ENCODE peak calls at places on chromosome 16, in five cellular contexts. U is CD4-positive, alpha-beta memory T cell; N is keratinocyte; R is psoas muscle; I is GM23338. K is an unnamed sample.

GRCh38 chr16:48611329-48612137 is 1.6 kb upstream of the N4BP1 start:
- DNase-seq in R (no peak), U (peak), N (peak), I (peak), K (peak)

GRCh38 chr16:64253525-64253924 is 868.3 kb downstream of the CDH11 start:
- DNase-seq in R (no peak), I (no peak), N (no peak), U (no peak), K (no peak)

GRCh38 chr16:49816782-49817370 is 39.0 kb downstream of the ZNF423 start:
- DNase-seq in U (no peak), I (no peak), N (no peak), R (no peak), K (no peak)

GRCh38 chr16:66728117-66728787 is 23.2 kb downstream of the DYNC1LI2 start:
- DNase-seq in N (no peak), R (no peak), I (peak), U (peak), K (peak)

GRCh38 chr16:49826515-49826914 is 29.4 kb downstream of the ZNF423 start:
- DNase-seq in I (no peak), N (no peak), U (no peak), R (no peak), K (no peak)

GRCh38 chr16:76378020-76378419 is 100.8 kb downstream of the CNTNAP4 start:
- DNase-seq in R (no peak), I (no peak), N (no peak), U (no peak), K (no peak)

GRCh38 chr16:27390157-27390556 is 11.8 kb upstream of the IL21R start:
- DNase-seq in N (no peak), U (no peak), I (no peak), R (no peak), K (no peak)

GRCh38 chr16:51641191-51641765 is 490.2 kb upstream of the SALL1 start:
- DNase-seq in U (no peak), N (no peak), I (no peak), R (no peak), K (no peak)

GRCh38 chr16:57070986-57071540 is 21.3 kb upstream of the CPNE2 start:
- DNase-seq in R (no peak), N (no peak), U (no peak), I (no peak), K (no peak)

GRCh38 chr16:14015017-14015416 is 56.1 kb upstream of the MRTFB start:
- DNase-seq in R (no peak), I (no peak), U (no peak), N (no peak), K (no peak)

GRCh38 chr16:51167170-51167710 is 16.2 kb upstream of the SALL1 start:
- DNase-seq in N (no peak), U (no peak), R (no peak), I (no peak), K (no peak)

GRCh38 chr16:8775359-8775758 is 22.1 kb downstream of the TMEM186 start:
- DNase-seq in U (no peak), I (no peak), R (no peak), N (no peak), K (no peak)

GRCh38 chr16:57634171-57634570 is 5.7 kb downstream of the ADGRG1 start:
- DNase-seq in U (no peak), N (no peak), R (no peak), I (no peak), K (no peak)

GRCh38 chr16:17354121-17354750 is 116.5 kb downstream of the XYLT1 start:
- DNase-seq in N (no peak), I (no peak), R (no peak), U (no peak), K (no peak)

GRCh38 chr16:8619671-8620370 is 1.7 kb upstream of the METTL22 start:
- DNase-seq in U (no peak), R (no peak), N (no peak), I (no peak), K (no peak)

GRCh38 chr16:75496546-75496945 is 1.3 kb upstream of the CHST6 start:
- DNase-seq in U (no peak), I (no peak), R (no peak), N (no peak), K (no peak)

GRCh38 chr16:87086156-87086555 is 231.0 kb downstream of the C16orf95 start:
- DNase-seq in R (no peak), U (no peak), I (no peak), N (no peak), K (no peak)

GRCh38 chr16:57028086-57028485 is 38.7 kb downstream of the NLRC5 start:
- DNase-seq in R (no peak), U (no peak), I (peak), N (peak), K (no peak)

GRCh38 chr16:48479955-48480354 is 94.7 kb upstream of the SIAH1 start:
- DNase-seq in R (no peak), U (no peak), I (no peak), N (no peak), K (no peak)

GRCh38 chr16:27943766-27944165 is 119.7 kb downstream of the GSG1L start:
- DNase-seq in R (no peak), N (no peak), U (no peak), I (no peak), K (no peak)

DNA sequence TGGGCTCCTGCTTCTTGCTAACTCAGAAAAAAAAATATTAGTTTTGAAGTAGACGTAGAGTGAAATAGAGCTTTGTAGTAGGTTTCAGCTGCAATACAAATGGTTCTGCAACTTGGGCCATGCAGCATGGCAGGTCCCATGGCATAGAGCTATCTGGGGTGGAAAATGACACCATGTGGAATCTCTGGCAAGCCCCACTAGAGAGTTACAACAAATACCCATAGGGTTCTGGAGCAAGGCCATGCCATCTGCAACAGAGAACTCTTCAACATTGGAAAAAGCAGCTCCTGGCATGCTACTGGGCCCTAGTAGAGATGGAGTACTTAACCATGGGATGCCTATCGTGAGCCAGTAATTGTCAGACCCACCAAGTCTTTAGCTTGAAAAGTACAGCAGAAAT is 25.3 kb upstream of the RBBP6 start:
- DNase-seq in I (no peak), N (no peak), U (no peak), R (no peak), K (no peak)
- H3K4me3 ChIP-seq in I (no peak), N (no peak), U (no peak), R (no peak), K (no peak)

DNA sequence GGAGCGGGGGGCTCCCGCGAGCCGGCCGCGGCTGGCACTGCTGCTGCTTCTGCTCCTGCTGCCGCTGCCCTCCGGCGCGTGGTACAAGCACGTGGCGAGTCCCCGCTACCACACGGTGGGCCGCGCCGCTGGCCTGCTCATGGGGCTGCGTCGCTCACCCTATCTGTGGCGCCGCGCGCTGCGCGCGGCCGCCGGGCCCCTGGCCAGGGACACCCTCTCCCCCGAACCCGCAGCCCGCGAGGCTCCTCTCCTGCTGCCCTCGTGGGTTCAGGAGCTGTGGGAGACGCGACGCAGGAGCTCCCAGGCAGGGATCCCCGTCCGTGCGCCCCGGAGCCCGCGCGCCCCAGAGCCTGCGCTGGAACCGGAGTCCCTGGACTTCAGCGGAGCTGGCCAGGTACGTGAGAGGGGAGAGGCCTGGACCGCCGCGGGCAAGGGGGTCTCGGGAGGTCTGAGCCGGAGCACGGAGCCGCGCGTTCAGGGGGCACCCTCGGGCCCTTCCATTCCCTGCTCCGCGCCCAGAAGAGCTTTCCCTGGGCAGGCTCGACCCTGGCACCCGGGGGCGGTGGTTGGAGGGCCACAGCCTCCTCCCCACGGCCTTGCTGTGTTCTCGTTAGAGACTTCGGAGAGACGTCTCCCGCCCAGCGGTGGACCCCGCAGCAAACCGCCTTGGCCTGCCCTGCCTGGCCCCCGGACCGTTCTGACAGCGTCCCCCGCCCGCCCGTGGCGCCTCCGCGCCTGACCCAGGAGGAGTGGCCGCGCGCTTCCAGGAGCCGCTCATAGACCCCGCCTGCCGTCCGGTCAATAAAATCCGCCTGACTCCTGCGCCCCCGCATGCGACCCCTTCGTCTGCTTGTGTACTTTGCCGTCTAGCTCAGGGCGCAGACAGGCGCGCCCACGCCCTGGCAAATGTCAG is 590 bp downstream of the NPW start:
- DNase-seq in I (peak), U (no peak), R (no peak), N (no peak), K (no peak)
- H3K4me3 ChIP-seq in I (peak), U (no peak), R (peak), N (no peak), K (no peak)

DNA sequence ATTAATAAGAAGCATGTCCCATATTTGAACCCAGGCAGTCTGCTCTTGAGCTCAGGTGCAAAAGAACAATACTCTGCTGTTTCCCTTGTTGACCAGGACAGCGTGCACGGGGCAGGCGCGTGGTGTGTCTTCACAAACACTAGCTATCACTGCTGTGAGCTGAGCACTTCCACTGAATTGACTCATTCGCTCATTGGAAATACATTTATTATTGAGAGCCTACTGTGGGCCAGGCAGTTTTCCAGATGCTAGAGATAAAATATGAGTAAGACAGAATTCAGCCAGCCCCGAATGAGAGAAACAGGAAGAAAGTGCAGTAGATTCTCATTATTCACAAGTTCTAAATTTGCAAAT is 1.7 kb downstream of the CHD9 start:
- DNase-seq in R (no peak), I (no peak), U (no peak), N (no peak), K (no peak)
- H3K4me3 ChIP-seq in R (peak), I (peak), U (no peak), N (no peak), K (no peak)

DNA sequence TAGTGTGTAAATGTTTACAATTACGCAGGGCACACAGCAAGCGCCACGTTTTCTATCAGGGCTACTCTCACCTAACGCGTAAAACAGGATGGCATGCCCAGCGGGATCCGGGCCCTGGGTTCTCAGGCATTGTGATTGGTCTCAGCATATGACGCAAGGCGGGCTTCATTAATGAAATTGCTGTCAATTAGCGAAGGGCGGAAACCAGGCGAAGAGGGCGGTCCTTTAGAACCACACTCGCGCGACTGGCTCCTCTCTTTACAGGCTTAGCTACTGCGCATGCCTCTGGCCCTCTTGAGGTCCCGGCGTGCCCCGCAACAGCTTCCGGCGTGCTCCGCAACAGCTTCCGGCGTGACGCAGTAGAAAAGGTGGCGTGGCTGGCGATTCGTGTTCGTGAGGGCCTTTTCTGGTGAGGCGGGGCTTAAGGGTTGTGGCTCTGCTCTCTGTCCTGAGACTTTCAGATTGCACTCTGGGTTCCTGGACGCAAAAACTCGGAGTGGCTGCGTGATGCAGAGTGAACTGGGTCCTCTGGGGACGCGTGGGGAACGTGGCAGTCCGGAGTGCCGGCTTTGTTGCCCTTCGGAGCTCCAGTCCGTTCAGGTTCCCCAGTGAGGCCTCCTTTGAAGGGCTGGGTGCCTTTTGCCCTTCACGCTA is 9.2 kb downstream of the OR2C1 start:
- DNase-seq in I (peak), R (peak), U (peak), N (peak), K (no peak)
- H3K4me3 ChIP-seq in I (peak), R (peak), U (peak), N (peak), K (no peak)

GRCh38 chr16:67872131-67872630 is 671 bp upstream of the EDC4 start:
- DNase-seq in N (no peak), R (no peak), U (no peak), I (no peak), K (no peak)
- H3K4me3 ChIP-seq in N (no peak), R (peak), U (peak), I (peak), K (peak)

GRCh38 chr16:84378099-84378498 is 9.8 kb downstream of the ATP2C2 start:
- DNase-seq in U (no peak), I (no peak), R (no peak), N (no peak), K (no peak)

GRCh38 chr16:84375773-84376172 is 7.4 kb downstream of the ATP2C2 start:
- DNase-seq in N (no peak), R (no peak), U (no peak), I (no peak), K (no peak)

GRCh38 chr16:84371553-84371865 is 3.2 kb downstream of the ATP2C2 start:
- DNase-seq in N (no peak), I (no peak), R (no peak), U (no peak), K (no peak)

GRCh38 chr16:84370723-84371552 is 2.6 kb downstream of the ATP2C2 start:
- DNase-seq in I (no peak), R (no peak), N (no peak), U (no peak), K (no peak)

GRCh38 chr16:84374160-84374489 is 5.8 kb downstream of the ATP2C2 start:
- DNase-seq in N (no peak), I (no peak), U (no peak), R (no peak), K (no peak)
- H3K4me3 ChIP-seq in N (no peak), I (no peak), U (no peak), R (no peak), K (no peak)

DNA sequence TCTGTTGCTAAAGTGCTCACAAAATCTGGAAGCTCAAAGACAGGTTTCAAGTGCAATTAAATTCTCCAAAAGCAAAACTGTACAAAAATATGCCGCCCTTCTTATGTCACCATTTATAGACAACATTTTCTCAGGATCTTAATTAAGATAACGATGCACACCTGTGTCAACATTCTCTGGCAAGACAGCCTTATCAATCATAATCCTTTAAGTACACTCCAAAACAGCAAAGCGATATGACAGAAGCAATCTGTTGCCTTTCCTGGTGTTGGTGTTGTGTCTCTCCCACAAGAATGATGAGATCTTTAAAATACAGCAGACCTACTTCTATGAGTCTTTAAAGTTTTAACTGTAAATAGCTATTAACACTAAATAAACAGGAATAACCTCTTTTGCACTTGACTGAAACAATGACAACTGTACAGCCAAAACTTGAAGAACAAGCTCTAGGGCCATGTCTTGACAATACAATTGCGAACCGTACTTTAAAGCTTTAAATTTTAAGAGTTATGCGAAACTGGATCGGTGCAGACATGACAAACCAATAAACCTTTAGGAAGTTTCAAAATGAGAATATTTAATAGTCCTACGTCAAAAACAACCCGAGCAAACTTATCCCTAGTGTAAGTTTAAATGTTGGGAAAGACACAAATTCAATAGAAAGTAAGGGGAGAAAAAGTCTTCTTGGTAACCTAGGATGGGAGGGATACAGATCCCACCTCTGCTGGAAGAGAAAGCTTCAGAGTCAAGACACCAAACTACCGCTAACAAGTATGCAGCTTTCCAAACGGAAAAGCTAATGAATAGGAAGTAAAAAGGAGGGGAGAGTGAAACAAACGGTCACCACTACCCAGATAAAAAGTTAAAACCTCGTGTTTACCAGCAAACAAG is 3.3 kb upstream of the IRX5 start:
- DNase-seq in N (no peak), U (no peak), R (no peak), I (no peak), K (no peak)
- H3K4me3 ChIP-seq in N (peak), U (peak), R (peak), I (peak), K (peak)

GRCh38 chr16:30053376-30054015 is 12.1 kb upstream of the ALDOA start:
- DNase-seq in I (no peak), U (no peak), R (no peak), N (no peak), K (no peak)

GRCh38 chr16:30054451-30054850 is 11.1 kb upstream of the ALDOA start:
- DNase-seq in I (no peak), N (no peak), U (no peak), R (no peak), K (no peak)

GRCh38 chr16:30051518-30051917 is 14.0 kb upstream of the ALDOA start:
- DNase-seq in N (no peak), I (no peak), U (no peak), R (no peak), K (no peak)

GRCh38 chr16:30054959-30055553 is 10.5 kb upstream of the ALDOA start:
- DNase-seq in I (peak), N (no peak), U (peak), R (no peak), K (no peak)

DNA sequence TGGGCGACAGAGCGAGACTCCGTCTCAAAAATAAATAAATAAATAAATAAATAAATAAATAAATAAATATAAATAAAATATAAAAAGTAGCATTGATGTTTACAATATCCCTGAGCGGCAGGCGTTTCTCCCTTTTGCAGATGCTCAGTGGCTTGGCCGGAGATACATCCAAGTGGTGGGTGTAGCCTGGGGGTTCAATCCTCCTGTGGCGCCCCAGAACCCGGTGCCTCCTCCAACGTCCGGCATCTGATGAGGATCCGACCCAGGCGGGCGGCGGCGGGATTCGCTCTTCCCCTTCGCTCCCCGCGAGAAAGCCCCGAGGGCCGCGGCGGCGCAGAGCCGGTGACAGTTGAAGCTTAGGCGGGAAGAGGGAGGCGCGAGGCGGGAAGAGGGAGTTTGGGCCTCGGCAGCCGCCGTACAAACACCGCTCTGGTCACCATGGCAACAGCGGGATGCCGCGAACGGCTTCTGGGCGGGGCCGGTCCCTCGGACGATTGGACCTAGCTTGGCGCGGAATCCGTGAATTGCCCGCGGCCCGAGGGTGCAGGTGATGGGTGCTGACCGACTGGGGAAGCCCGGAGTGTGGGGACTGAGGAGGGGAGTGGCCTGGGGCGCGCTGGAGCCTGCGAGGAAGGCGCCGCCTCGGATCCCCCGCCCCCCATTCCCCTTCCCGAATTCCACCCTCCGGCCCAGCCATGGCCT is 12.7 kb upstream of the ALDOA start:
- DNase-seq in R (peak), N (peak), U (peak), I (peak), K (peak)
- H3K4me3 ChIP-seq in R (peak), N (peak), U (peak), I (peak), K (peak)

DNA sequence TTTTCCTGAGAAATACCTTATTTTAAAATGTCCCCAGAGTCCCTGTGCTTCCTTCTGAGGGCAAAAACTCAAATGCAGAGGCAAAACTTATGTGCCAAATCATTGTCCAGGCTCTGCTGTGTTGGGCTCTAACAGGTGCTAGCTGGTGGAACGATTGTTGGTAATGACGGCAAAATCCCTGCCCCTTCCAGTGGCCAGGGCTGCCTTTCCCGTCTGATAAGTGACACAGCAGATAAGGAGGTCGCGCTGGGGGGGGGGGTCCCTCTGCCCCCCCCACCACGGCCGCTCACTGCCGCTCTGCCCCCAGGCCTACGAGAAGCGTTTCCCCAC is 29.1 kb downstream of the SEC14L5 start:
- DNase-seq in U (no peak), I (peak), N (no peak), R (no peak), K (no peak)
- H3K4me3 ChIP-seq in U (no peak), I (peak), N (no peak), R (peak), K (no peak)